ENCODE peak calls at places on chromosomes 16 and 17, in seven cellular contexts. U is T47D; Z is nephron progenitor cell; X is stimulated activated CD4-positive, alpha-beta T cell treated with anti-CD3 and anti-CD28 coated beads, Interleukin-12 subunit alpha, Interleukin-12 subunit beta, amount 100 ng/mL, for 4 hours; K is AG08395; W is BJ; H is stimulated activated CD8-positive, alpha-beta memory T cell treated with anti-CD3 and anti-CD28 coated beads, Interleukin-4, amount 100 ng/mL, for 4 hours. M is an unnamed sample.

GRCh38 chr17:65456368-65457151 is 104.9 kb downstream of the AXIN2 start:
- DNase-seq in U (no peak), Z (no peak), X (no peak), K (no peak), W (no peak), H (no peak), M (no peak)

GRCh38 chr17:20314834-20315233 is 152.5 kb downstream of the LGALS9B start:
- DNase-seq in U (no peak), Z (no peak), X (no peak), K (no peak), W (no peak), H (no peak), M (no peak)

GRCh38 chr17:77436481-77436880 is 295.7 kb downstream of the SEC14L1 start:
- DNase-seq in U (no peak), Z (no peak), X (no peak), K (no peak), W (no peak), H (no peak), M (no peak)

GRCh38 chr16:56910654-56911539 is 21.0 kb upstream of the HERPUD1 start:
- DNase-seq in U (no peak), Z (no peak), X (no peak), K (peak), W (peak), H (no peak), M (no peak)

GRCh38 chr17:19238167-19238505 is 970 bp downstream of the EPN2 start:
- DNase-seq in U (peak), Z (peak), X (peak), K (peak), W (no peak), H (no peak), M (no peak)

GRCh38 chr17:75645889-75646625 is 12.8 kb downstream of the SMIM5 start:
- DNase-seq in U (no peak), Z (no peak), X (no peak), K (no peak), W (no peak), H (no peak), M (no peak)

GRCh38 chr16:8864480-8864879 is 4.3 kb downstream of the CARHSP1 start:
- DNase-seq in U (no peak), Z (no peak), X (no peak), K (no peak), W (no peak), H (no peak), M (no peak)

GRCh38 chr17:54861469-54861983 is 39.1 kb upstream of the TOM1L1 start:
- DNase-seq in U (no peak), Z (no peak), X (no peak), K (no peak), W (no peak), H (no peak), M (no peak)

GRCh38 chr17:72476575-72476986 is 355.8 kb downstream of the SOX9 start:
- DNase-seq in U (no peak), Z (peak), X (no peak), K (no peak), W (no peak), H (no peak), M (no peak)

GRCh38 chr17:43092891-43093290 is 32.3 kb downstream of the BRCA1 start:
- DNase-seq in U (no peak), Z (no peak), X (no peak), K (peak), W (no peak), H (no peak), M (no peak)

GRCh38 chr16:86571197-86571915 is 4.7 kb downstream of the FOXC2 start:
- DNase-seq in U (no peak), Z (no peak), X (no peak), K (no peak), W (no peak), H (no peak), M (no peak)

GRCh38 chr17:78659546-78659945 is 82.3 kb upstream of the DNAH17 start:
- DNase-seq in U (no peak), Z (no peak), X (no peak), K (no peak), W (no peak), H (no peak), M (no peak)

GRCh38 chr17:27379863-27380533 is 76.2 kb upstream of the KSR1 start:
- DNase-seq in U (peak), Z (no peak), X (no peak), K (peak), W (no peak), H (no peak), M (no peak)

GRCh38 chr17:82598256-82599011 is 49.8 kb downstream of the WDR45B start:
- DNase-seq in U (no peak), Z (no peak), X (no peak), K (peak), W (no peak), H (no peak), M (no peak)

GRCh38 chr16:25097304-25097988 is 14.1 kb upstream of the LCMT1 start:
- DNase-seq in U (no peak), Z (no peak), X (no peak), K (peak), W (no peak), H (no peak), M (no peak)

GRCh38 chr17:66354981-66355380 is 52.6 kb downstream of the PRKCA start:
- DNase-seq in U (no peak), Z (no peak), X (no peak), K (peak), W (peak), H (no peak), M (no peak)

GRCh38 chr16:81279375-81279774 is 35.4 kb upstream of the GAN start:
- DNase-seq in U (peak), Z (no peak), X (no peak), K (no peak), W (no peak), H (no peak), M (no peak)

GRCh38 chr17:4900231-4901107 is 1.1 kb downstream of the C17orf107 start:
- DNase-seq in U (no peak), Z (no peak), X (peak), K (no peak), W (no peak), H (no peak), M (no peak)

GRCh38 chr17:49585422-49586027 is 9.9 kb downstream of the NXPH3 start:
- DNase-seq in U (peak), Z (no peak), X (no peak), K (no peak), W (no peak), H (no peak), M (no peak)

GRCh38 chr17:72792771-72793170 is 299.7 kb downstream of the SLC39A11 start:
- DNase-seq in U (no peak), Z (no peak), X (no peak), K (no peak), W (no peak), H (no peak), M (no peak)

GRCh38 chr16:75097941-75098897 is 18.4 kb downstream of the LDHD start:
- DNase-seq in U (no peak), Z (no peak), X (peak), K (no peak), W (no peak), H (no peak), M (no peak)

GRCh38 chr16:80788016-80788415 is 16.4 kb downstream of the CDYL2 start:
- DNase-seq in U (no peak), Z (no peak), X (no peak), K (peak), W (peak), H (no peak), M (no peak)

GRCh38 chr17:8572767-8573166 is 57.8 kb downstream of the MYH10 start:
- DNase-seq in U (peak), Z (no peak), X (no peak), K (peak), W (no peak), H (no peak), M (no peak)

GRCh38 chr16:85372627-85373372 is 240.3 kb upstream of the GSE1 start:
- DNase-seq in U (no peak), Z (no peak), X (no peak), K (peak), W (peak), H (peak), M (no peak)

GRCh38 chr16:68700120-68700519 is 37.0 kb upstream of the CDH1 start:
- DNase-seq in U (no peak), Z (no peak), X (no peak), K (peak), W (no peak), H (no peak), M (no peak)

GRCh38 chr17:38330941-38331411 is 12.8 kb downstream of the GPR179 start:
- DNase-seq in U (no peak), Z (no peak), X (no peak), K (no peak), W (no peak), H (no peak), M (no peak)

GRCh38 chr16:72536673-72537435 is 364.9 kb upstream of the PMFBP1 start:
- DNase-seq in U (no peak), Z (no peak), X (no peak), K (peak), W (peak), H (no peak), M (no peak)

M was measured in cortex of kidney.